ENCODE peak calls at places on chromosomes 16 and 17, in four cellular contexts. Q is nephron progenitor cell, X is A172, O is HAP-1. T is an unnamed sample.

GRCh38 chr17:58330997-58331814 is 2.6 kb upstream of the TSPOAP1 start:
- DNase-seq in Q (no peak), X (no peak), O (no peak), T (no peak)

GRCh38 chr16:23155445-23156049 is 6.3 kb upstream of the USP31 start:
- DNase-seq in Q (no peak), X (peak), O (peak), T (no peak)

GRCh38 chr16:73082608-73083007 is 34.7 kb upstream of the ZFHX3 start:
- DNase-seq in Q (no peak), X (peak), O (peak), T (peak)

GRCh38 chr17:60534613-60535157 is 8.6 kb upstream of the APPBP2 start:
- DNase-seq in Q (no peak), X (no peak), O (no peak), T (no peak)

GRCh38 chr17:57634713-57635465 is 110.2 kb downstream of the CCDC182 start:
- DNase-seq in Q (no peak), X (no peak), O (no peak), T (no peak)

GRCh38 chr17:2723997-2724782 is 12.6 kb upstream of the CLUH start:
- DNase-seq in Q (peak), X (no peak), O (no peak), T (no peak)

GRCh38 chr17:81429813-81430510 is 34.7 kb downstream of the BAHCC1 start:
- DNase-seq in Q (no peak), X (no peak), O (no peak), T (peak)

GRCh38 chr17:1808649-1809048 is 21.1 kb downstream of the SMYD4 start:
- DNase-seq in Q (no peak), X (no peak), O (no peak), T (no peak)

GRCh38 chr17:78821961-78822360 is 18.7 kb downstream of the USP36 start:
- DNase-seq in Q (no peak), X (no peak), O (no peak), T (no peak)

T was measured in MCF 10A.